ENCODE peak calls at places on chromosomes 3 and 15, in seven cellular contexts. One of them, this sample, is unnamed.

GRCh38 chr15:56074866-56075265 is 81.5 kb upstream of the NEDD4 start:
- DNase-seq in IMR-90: no peak
- DNase-seq in H9: no peak
- DNase-seq in neuronal stem cell: no peak
- DNase-seq in mesendoderm: no peak
- DNase-seq in mesenchymal stem cell: no peak
- DNase-seq in H1: no peak
- DNase-seq in this sample: no peak

GRCh38 chr3:186787642-186788481 is 4.5 kb downstream of the EIF4A2 start:
- DNase-seq in IMR-90: no peak
- DNase-seq in H9: no peak
- DNase-seq in neuronal stem cell: no peak
- DNase-seq in mesendoderm: no peak
- DNase-seq in mesenchymal stem cell: no peak
- DNase-seq in H1: no peak
- DNase-seq in this sample: peak; percentile 15

GRCh38 chr3:63966871-63967270 is 54.7 kb upstream of the SCAANT1 start:
- DNase-seq in IMR-90: no peak
- DNase-seq in H9: no peak
- DNase-seq in neuronal stem cell: no peak
- DNase-seq in mesendoderm: peak; percentile 62
- DNase-seq in mesenchymal stem cell: no peak
- DNase-seq in H1: no peak
- DNase-seq in this sample: no peak

GRCh38 chr3:129482721-129483120 is 42.7 kb downstream of the IFT122 start:
- DNase-seq in IMR-90: no peak
- DNase-seq in H9: peak; percentile 52
- DNase-seq in neuronal stem cell: no peak
- DNase-seq in mesendoderm: peak; percentile 74
- DNase-seq in mesenchymal stem cell: no peak
- DNase-seq in H1: no peak
- DNase-seq in this sample: no peak

GRCh38 chr3:182479766-182480336 is 313.5 kb upstream of the ATP11B start:
- DNase-seq in IMR-90: no peak
- DNase-seq in H9: no peak
- DNase-seq in neuronal stem cell: no peak
- DNase-seq in mesendoderm: no peak
- DNase-seq in mesenchymal stem cell: no peak
- DNase-seq in H1: no peak
- DNase-seq in this sample: no peak

GRCh38 chr3:196181127-196181546 is 30.1 kb downstream of the ZDHHC19 start:
- DNase-seq in IMR-90: no peak
- DNase-seq in H9: no peak
- DNase-seq in neuronal stem cell: no peak
- DNase-seq in mesendoderm: no peak
- DNase-seq in mesenchymal stem cell: no peak
- DNase-seq in H1: no peak
- DNase-seq in this sample: no peak

GRCh38 chr3:173584834-173585831 is 187.6 kb downstream of the NLGN1 start:
- DNase-seq in IMR-90: peak; percentile 57
- DNase-seq in H9: peak; percentile 71
- DNase-seq in neuronal stem cell: peak; percentile 77
- DNase-seq in mesendoderm: peak; percentile 68
- DNase-seq in mesenchymal stem cell: peak; percentile 60
- DNase-seq in H1: no peak
- DNase-seq in this sample: peak; percentile 40

GRCh38 chr15:96796841-96797240 is 466.3 kb downstream of the NR2F2 start:
- DNase-seq in IMR-90: no peak
- DNase-seq in H9: no peak
- DNase-seq in neuronal stem cell: no peak
- DNase-seq in mesendoderm: no peak
- DNase-seq in mesenchymal stem cell: no peak
- DNase-seq in H1: no peak
- DNase-seq in this sample: no peak

GRCh38 chr15:52481915-52482314 is 46.8 kb downstream of the MYO5A start:
- DNase-seq in IMR-90: peak; percentile 84
- DNase-seq in H9: no peak
- DNase-seq in neuronal stem cell: no peak
- DNase-seq in mesendoderm: no peak
- DNase-seq in mesenchymal stem cell: peak; percentile 57
- DNase-seq in H1: no peak
- DNase-seq in this sample: no peak

GRCh38 chr3:33218072-33218445 is 551 bp downstream of the SUSD5 start:
- DNase-seq in IMR-90: no peak
- DNase-seq in H9: no peak
- DNase-seq in neuronal stem cell: peak; percentile 14
- DNase-seq in mesendoderm: peak; percentile 21
- DNase-seq in mesenchymal stem cell: peak; percentile 23
- DNase-seq in H1: no peak
- DNase-seq in this sample: no peak

GRCh38 chr3:95453242-95453641 is 1361.2 kb upstream of the EPHA6 start:
- DNase-seq in IMR-90: no peak
- DNase-seq in H9: no peak
- DNase-seq in neuronal stem cell: no peak
- DNase-seq in mesendoderm: no peak
- DNase-seq in mesenchymal stem cell: no peak
- DNase-seq in H1: no peak
- DNase-seq in this sample: no peak

GRCh38 chr3:12859840-12860239 is 18.5 kb upstream of the RPL32 start:
- DNase-seq in IMR-90: no peak
- DNase-seq in H9: no peak
- DNase-seq in neuronal stem cell: no peak
- DNase-seq in mesendoderm: no peak
- DNase-seq in mesenchymal stem cell: no peak
- DNase-seq in H1: no peak
- DNase-seq in this sample: no peak

GRCh38 chr15:78206326-78207109 is 27.8 kb downstream of the ACSBG1 start:
- DNase-seq in IMR-90: peak; percentile 14
- DNase-seq in H9: no peak
- DNase-seq in neuronal stem cell: no peak
- DNase-seq in mesendoderm: peak; percentile 48
- DNase-seq in mesenchymal stem cell: no peak
- DNase-seq in H1: no peak
- DNase-seq in this sample: no peak

GRCh38 chr3:173003471-173003870 is 137.6 kb downstream of the SPATA16 start:
- DNase-seq in IMR-90: no peak
- DNase-seq in H9: no peak
- DNase-seq in neuronal stem cell: no peak
- DNase-seq in mesendoderm: no peak
- DNase-seq in mesenchymal stem cell: no peak
- DNase-seq in H1: no peak
- DNase-seq in this sample: no peak

GRCh38 chr3:159082514-159082913 is 280.7 kb downstream of the MFSD1 start:
- DNase-seq in IMR-90: peak; percentile 2
- DNase-seq in H9: no peak
- DNase-seq in neuronal stem cell: no peak
- DNase-seq in mesendoderm: no peak
- DNase-seq in mesenchymal stem cell: peak; percentile 87
- DNase-seq in H1: no peak
- DNase-seq in this sample: no peak

GRCh38 chr3:44337253-44337652 is 1.3 kb upstream of the TCAIM start:
- DNase-seq in IMR-90: no peak
- DNase-seq in H9: peak; percentile 35
- DNase-seq in neuronal stem cell: no peak
- DNase-seq in mesendoderm: peak; percentile 63
- DNase-seq in mesenchymal stem cell: no peak
- DNase-seq in H1: no peak
- DNase-seq in this sample: no peak

GRCh38 chr15:40793216-40793989 is 13.5 kb upstream of the ZFYVE19 start:
- DNase-seq in IMR-90: peak; percentile 98
- DNase-seq in H9: no peak
- DNase-seq in neuronal stem cell: no peak
- DNase-seq in mesendoderm: no peak
- DNase-seq in mesenchymal stem cell: peak; percentile 89
- DNase-seq in H1: no peak
- DNase-seq in this sample: peak; percentile 8

GRCh38 chr3:1439395-1439794 is 346.6 kb downstream of the CNTN6 start:
- DNase-seq in IMR-90: no peak
- DNase-seq in H9: peak; percentile 74
- DNase-seq in neuronal stem cell: no peak
- DNase-seq in mesendoderm: peak; percentile 61
- DNase-seq in mesenchymal stem cell: no peak
- DNase-seq in H1: peak; percentile 13
- DNase-seq in this sample: peak; percentile 2

GRCh38 chr15:33108518-33108917 is 86.0 kb downstream of the FMN1 start:
- DNase-seq in IMR-90: no peak
- DNase-seq in H9: no peak
- DNase-seq in neuronal stem cell: no peak
- DNase-seq in mesendoderm: peak; percentile 21
- DNase-seq in mesenchymal stem cell: no peak
- DNase-seq in H1: no peak
- DNase-seq in this sample: no peak

GRCh38 chr3:52065264-52065756 is 8.9 kb upstream of the DUSP7 start:
- DNase-seq in IMR-90: no peak
- DNase-seq in H9: no peak
- DNase-seq in neuronal stem cell: no peak
- DNase-seq in mesendoderm: no peak
- DNase-seq in mesenchymal stem cell: no peak
- DNase-seq in H1: no peak
- DNase-seq in this sample: no peak

GRCh38 chr3:39140341-39140971 is 12.9 kb downstream of the CSRNP1 start:
- DNase-seq in IMR-90: no peak
- DNase-seq in H9: peak; percentile 11
- DNase-seq in neuronal stem cell: no peak
- DNase-seq in mesendoderm: no peak
- DNase-seq in mesenchymal stem cell: no peak
- DNase-seq in H1: no peak
- DNase-seq in this sample: peak; percentile 62

DNA sequence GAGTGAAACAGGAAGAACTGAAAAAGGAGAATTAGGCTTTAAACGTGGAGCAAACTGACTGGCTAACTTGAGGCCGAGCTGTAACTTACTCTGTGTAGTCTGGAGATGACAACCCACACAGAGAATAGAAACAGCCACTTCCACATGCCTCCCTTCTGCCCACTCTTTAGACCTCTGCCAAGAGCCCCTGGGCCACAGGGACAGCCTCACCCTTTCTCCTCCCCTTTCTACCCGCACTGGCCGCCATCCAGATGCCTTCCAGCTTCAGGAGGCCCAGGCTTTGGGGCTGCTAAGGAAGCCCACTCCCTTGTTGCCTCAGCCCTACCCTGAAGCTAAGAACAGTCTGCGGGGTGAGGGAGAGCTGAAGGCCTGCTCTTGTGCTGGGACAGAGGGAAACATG is 6.8 kb downstream of the ARHGAP31 start:
- DNase-seq in IMR-90: no peak
- DNase-seq in H9: no peak
- DNase-seq in neuronal stem cell: no peak
- DNase-seq in mesendoderm: no peak
- DNase-seq in mesenchymal stem cell: no peak
- DNase-seq in H1: no peak
- DNase-seq in this sample: no peak
- H2BK5ac ChIP-seq in IMR-90: no peak overlapping the region
- H2BK5ac ChIP-seq in H9: no peak overlapping the region
- H2BK5ac ChIP-seq in neuronal stem cell: no peak overlapping the region
- H2BK5ac ChIP-seq in mesendoderm: no peak overlapping the region
- H2BK5ac ChIP-seq in mesenchymal stem cell: no peak overlapping the region
- H2BK5ac ChIP-seq in H1: no peak overlapping the region
- H2BK5ac ChIP-seq in this sample: no peak overlapping the region

GRCh38 chr15:67419705-67420104 is 101.2 kb upstream of the C15orf61 start:
- DNase-seq in IMR-90: no peak
- DNase-seq in H9: no peak
- DNase-seq in neuronal stem cell: no peak
- DNase-seq in mesendoderm: no peak
- DNase-seq in mesenchymal stem cell: no peak
- DNase-seq in H1: no peak
- DNase-seq in this sample: no peak
- H2BK5ac ChIP-seq in IMR-90: no peak overlapping the region
- H2BK5ac ChIP-seq in H9: no peak overlapping the region
- H2BK5ac ChIP-seq in neuronal stem cell: no peak overlapping the region
- H2BK5ac ChIP-seq in mesendoderm: no peak overlapping the region
- H2BK5ac ChIP-seq in mesenchymal stem cell: no peak overlapping the region
- H2BK5ac ChIP-seq in H1: no peak overlapping the region
- H2BK5ac ChIP-seq in this sample: no peak overlapping the region

DNA sequence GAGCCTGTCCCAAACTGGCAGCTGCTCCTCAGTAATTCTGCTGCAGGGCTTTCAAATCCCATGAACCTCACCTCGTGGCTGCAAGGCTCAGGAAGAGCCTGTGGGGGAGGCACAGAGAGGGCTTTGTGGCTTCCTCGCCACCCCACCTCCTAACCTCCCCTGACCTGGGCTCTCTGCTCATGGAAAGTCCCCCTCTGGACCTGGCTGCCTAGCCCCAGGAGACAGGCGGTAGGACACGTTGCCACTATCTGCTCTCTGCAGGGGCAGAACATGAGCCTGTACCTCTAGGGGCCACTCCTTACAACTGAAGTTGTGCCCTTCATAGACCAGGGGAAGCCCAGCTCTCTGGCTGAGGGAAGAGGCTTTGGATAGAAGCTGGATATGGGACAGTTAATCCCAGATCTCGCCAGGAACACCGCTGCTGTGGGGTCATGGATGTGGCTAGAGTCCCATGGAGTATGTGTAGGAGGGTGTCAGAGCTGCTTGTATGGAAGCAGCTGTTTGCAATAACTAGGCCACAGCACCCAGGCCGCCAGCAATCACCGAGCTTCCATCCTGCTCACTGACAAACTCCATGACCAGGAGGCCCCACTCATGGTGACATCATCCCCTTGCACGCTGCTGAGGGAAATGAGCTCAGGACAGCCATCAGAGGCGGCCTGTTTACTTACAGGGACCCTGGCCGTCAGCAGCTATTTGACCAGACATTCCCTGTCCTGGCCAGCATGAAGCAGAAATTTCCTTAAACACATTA is 34.0 kb upstream of the CILP start:
- DNase-seq in IMR-90: peak; percentile 88
- DNase-seq in H9: no peak
- DNase-seq in neuronal stem cell: no peak
- DNase-seq in mesendoderm: no peak
- DNase-seq in mesenchymal stem cell: peak; percentile 93
- DNase-seq in H1: no peak
- DNase-seq in this sample: no peak
- H2BK5ac ChIP-seq in IMR-90: peak overlapping the region; percentile 2
- H2BK5ac ChIP-seq in H9: no peak overlapping the region
- H2BK5ac ChIP-seq in neuronal stem cell: no peak overlapping the region
- H2BK5ac ChIP-seq in mesendoderm: no peak overlapping the region
- H2BK5ac ChIP-seq in mesenchymal stem cell: no peak overlapping the region
- H2BK5ac ChIP-seq in H1: no peak overlapping the region
- H2BK5ac ChIP-seq in this sample: no peak overlapping the region

DNA sequence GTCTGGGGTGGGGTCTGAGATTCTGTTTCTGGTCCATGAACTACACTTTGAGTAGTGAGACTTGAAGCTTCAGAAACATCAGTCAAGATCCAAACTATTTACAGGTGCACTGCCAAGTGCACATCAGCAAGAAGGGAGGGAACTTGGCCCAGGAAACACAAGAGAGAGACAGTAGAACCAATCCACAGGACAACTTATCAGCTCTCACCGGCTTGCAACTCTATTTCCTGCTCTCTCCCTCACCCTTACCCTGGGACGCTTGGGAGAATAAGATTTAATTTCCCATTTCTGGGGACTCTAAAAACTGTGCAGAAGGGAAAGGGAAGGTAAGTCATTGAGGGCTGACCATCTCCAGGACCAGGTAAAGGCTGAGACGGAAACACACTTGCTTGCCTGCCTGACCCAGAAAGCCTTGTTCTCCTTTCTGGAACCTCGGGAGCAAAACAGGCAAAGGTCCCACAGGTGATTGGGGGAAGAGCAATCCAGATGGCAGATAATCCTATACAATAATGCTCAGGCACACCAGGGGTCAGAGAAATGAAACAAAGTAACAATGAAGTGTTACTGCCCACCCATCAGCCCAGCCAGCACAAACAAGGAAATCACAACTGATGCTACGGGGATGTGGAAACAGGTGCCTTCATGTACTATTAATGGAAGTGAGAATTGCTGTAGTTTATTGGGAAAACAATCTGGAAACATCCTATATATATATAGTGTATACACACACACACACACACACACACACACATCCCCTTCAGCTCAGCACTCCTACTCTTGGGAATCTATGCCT is 154.4 kb downstream of the XXYLT1 start:
- DNase-seq in IMR-90: no peak
- DNase-seq in H9: no peak
- DNase-seq in neuronal stem cell: no peak
- DNase-seq in mesendoderm: no peak
- DNase-seq in mesenchymal stem cell: no peak
- DNase-seq in H1: no peak
- DNase-seq in this sample: no peak
- H2BK5ac ChIP-seq in IMR-90: no peak overlapping the region
- H2BK5ac ChIP-seq in H9: no peak overlapping the region
- H2BK5ac ChIP-seq in neuronal stem cell: no peak overlapping the region
- H2BK5ac ChIP-seq in mesendoderm: peak overlapping the region; percentile 23
- H2BK5ac ChIP-seq in mesenchymal stem cell: no peak overlapping the region
- H2BK5ac ChIP-seq in H1: no peak overlapping the region
- H2BK5ac ChIP-seq in this sample: no peak overlapping the region